ENCODE peak calls at places on chromosomes 3 and 15, in eight cellular contexts. Z is foreskin fibroblast; Y is IMR-90; N is left lung; E is AG10803; P is psoas muscle; A is omental fat pad; M is CD4-positive, alpha-beta T cell. H is an unnamed sample.

GRCh38 chr15:58274885-58275284 is 136.7 kb downstream of the AQP9 start:
- DNase-seq in Z (no peak), Y (no peak), N (no peak), E (no peak), P (no peak), A (no peak), M (no peak), H (no peak)

GRCh38 chr15:77144028-77144427 is 73.1 kb upstream of the TSPAN3 start:
- DNase-seq in Z (peak), Y (peak), N (no peak), E (peak), P (no peak), A (no peak), M (no peak), H (no peak)

GRCh38 chr3:147119346-147119745 is 287.0 kb downstream of the ZIC4 start:
- DNase-seq in Z (peak), Y (no peak), N (no peak), E (peak), P (no peak), A (no peak), M (no peak), H (no peak)

GRCh38 chr3:45664558-45664957 is 24.6 kb upstream of the SACM1L start:
- DNase-seq in Z (no peak), Y (no peak), N (no peak), E (no peak), P (no peak), A (no peak), M (peak), H (no peak)

GRCh38 chr3:62529230-62529629 is 155.9 kb upstream of the FEZF2 start:
- DNase-seq in Z (peak), Y (peak), N (peak), E (peak), P (no peak), A (no peak), M (no peak), H (peak)

GRCh38 chr3:46607603-46608028 is 4.7 kb upstream of the FAM240A start:
- DNase-seq in Z (no peak), Y (no peak), N (no peak), E (peak), P (peak), A (no peak), M (no peak), H (no peak)

GRCh38 chr15:91227062-91227461 is 127.0 kb downstream of the SV2B start:
- DNase-seq in Z (no peak), Y (no peak), N (no peak), E (no peak), P (no peak), A (no peak), M (no peak), H (no peak)

GRCh38 chr3:133941390-133941789 is 45.7 kb upstream of the RAB6B start:
- DNase-seq in Z (peak), Y (peak), N (no peak), E (peak), P (no peak), A (no peak), M (no peak), H (no peak)

GRCh38 chr3:26104856-26105255 is 315.0 kb downstream of the OXSM start:
- DNase-seq in Z (no peak), Y (no peak), N (no peak), E (no peak), P (no peak), A (no peak), M (no peak), H (no peak)

GRCh38 chr3:33629219-33629618 is 88.8 kb downstream of the CLASP2 start:
- DNase-seq in Z (peak), Y (peak), N (no peak), E (no peak), P (no peak), A (no peak), M (no peak), H (no peak)

GRCh38 chr3:43638594-43639447 is 17.0 kb upstream of the ANO10 start:
- DNase-seq in Z (peak), Y (peak), N (peak), E (no peak), P (no peak), A (no peak), M (no peak), H (no peak)

GRCh38 chr3:52121813-52122212 is 32.4 kb downstream of the POC1A start:
- DNase-seq in Z (no peak), Y (no peak), N (no peak), E (no peak), P (no peak), A (no peak), M (no peak), H (no peak)

GRCh38 chr3:16604433-16604832 is 790 bp downstream of the DAZL start:
- DNase-seq in Z (no peak), Y (no peak), N (no peak), E (no peak), P (no peak), A (no peak), M (no peak), H (no peak)

GRCh38 chr3:16608816-16609215 is 3.6 kb upstream of the DAZL start:
- DNase-seq in Z (no peak), Y (no peak), N (no peak), E (no peak), P (no peak), A (no peak), M (no peak), H (no peak)

GRCh38 chr3:16604887-16605602 is at the start of gene DAZL:
- DNase-seq in Z (no peak), Y (no peak), N (no peak), E (no peak), P (no peak), A (no peak), M (no peak), H (no peak)

GRCh38 chr3:16606398-16606797 is 1.2 kb upstream of the DAZL start:
- DNase-seq in Z (no peak), Y (no peak), N (no peak), E (peak), P (no peak), A (no peak), M (no peak), H (no peak)

GRCh38 chr3:16605966-16606365 is 743 bp upstream of the DAZL start:
- DNase-seq in Z (no peak), Y (no peak), N (no peak), E (no peak), P (no peak), A (no peak), M (no peak), H (no peak)
- TF ChIP-seq CTCF in Z (no peak), Y (no peak), N (no peak), E (no peak), P (no peak), A (no peak), M (no peak), H (no peak)

GRCh38 chr3:114175204-114175987 is 3.5 kb downstream of the DRD3 start:
- DNase-seq in Z (no peak), Y (no peak), N (no peak), E (no peak), P (no peak), A (no peak), M (no peak), H (no peak)

GRCh38 chr3:114176890-114177289 is 2.0 kb downstream of the DRD3 start:
- DNase-seq in Z (no peak), Y (no peak), N (no peak), E (no peak), P (no peak), A (no peak), M (no peak), H (no peak)

GRCh38 chr3:114178770-114179368 is at the start of gene DRD3:
- DNase-seq in Z (peak), Y (peak), N (no peak), E (peak), P (no peak), A (no peak), M (no peak), H (no peak)

GRCh38 chr3:114176487-114176886 is 2.4 kb downstream of the DRD3 start:
- DNase-seq in Z (no peak), Y (no peak), N (no peak), E (no peak), P (no peak), A (no peak), M (no peak), H (no peak)

GRCh38 chr3:114179575-114179974 is 723 bp upstream of the DRD3 start:
- DNase-seq in Z (peak), Y (peak), N (no peak), E (peak), P (no peak), A (no peak), M (no peak), H (no peak)
- TF ChIP-seq CTCF in Z (peak), Y (peak), N (no peak), E (peak), P (no peak), A (no peak), M (no peak), H (no peak)

GRCh38 chr3:107411779-107412178 is 34.5 kb downstream of the CCDC54 start:
- DNase-seq in Z (no peak), Y (no peak), N (no peak), E (no peak), P (no peak), A (no peak), M (no peak), H (no peak)
- TF ChIP-seq CTCF in Z (no peak), Y (no peak), N (no peak), E (no peak), P (no peak), A (no peak), M (no peak), H (no peak)

GRCh38 chr15:40931300-40932142 is 2.4 kb downstream of the DLL4 start:
- DNase-seq in Z (no peak), Y (no peak), N (no peak), E (no peak), P (no peak), A (no peak), M (no peak), H (no peak)

GRCh38 chr15:40929730-40930429 is 740 bp downstream of the DLL4 start:
- DNase-seq in Z (peak), Y (peak), N (peak), E (peak), P (peak), A (no peak), M (no peak), H (no peak)

GRCh38 chr15:40932146-40932545 is 3.0 kb downstream of the DLL4 start:
- DNase-seq in Z (no peak), Y (no peak), N (no peak), E (no peak), P (no peak), A (no peak), M (no peak), H (no peak)

GRCh38 chr15:40928975-40929729 is at the start of gene DLL4:
- DNase-seq in Z (peak), Y (peak), N (peak), E (peak), P (peak), A (no peak), M (no peak), H (no peak)

DNA sequence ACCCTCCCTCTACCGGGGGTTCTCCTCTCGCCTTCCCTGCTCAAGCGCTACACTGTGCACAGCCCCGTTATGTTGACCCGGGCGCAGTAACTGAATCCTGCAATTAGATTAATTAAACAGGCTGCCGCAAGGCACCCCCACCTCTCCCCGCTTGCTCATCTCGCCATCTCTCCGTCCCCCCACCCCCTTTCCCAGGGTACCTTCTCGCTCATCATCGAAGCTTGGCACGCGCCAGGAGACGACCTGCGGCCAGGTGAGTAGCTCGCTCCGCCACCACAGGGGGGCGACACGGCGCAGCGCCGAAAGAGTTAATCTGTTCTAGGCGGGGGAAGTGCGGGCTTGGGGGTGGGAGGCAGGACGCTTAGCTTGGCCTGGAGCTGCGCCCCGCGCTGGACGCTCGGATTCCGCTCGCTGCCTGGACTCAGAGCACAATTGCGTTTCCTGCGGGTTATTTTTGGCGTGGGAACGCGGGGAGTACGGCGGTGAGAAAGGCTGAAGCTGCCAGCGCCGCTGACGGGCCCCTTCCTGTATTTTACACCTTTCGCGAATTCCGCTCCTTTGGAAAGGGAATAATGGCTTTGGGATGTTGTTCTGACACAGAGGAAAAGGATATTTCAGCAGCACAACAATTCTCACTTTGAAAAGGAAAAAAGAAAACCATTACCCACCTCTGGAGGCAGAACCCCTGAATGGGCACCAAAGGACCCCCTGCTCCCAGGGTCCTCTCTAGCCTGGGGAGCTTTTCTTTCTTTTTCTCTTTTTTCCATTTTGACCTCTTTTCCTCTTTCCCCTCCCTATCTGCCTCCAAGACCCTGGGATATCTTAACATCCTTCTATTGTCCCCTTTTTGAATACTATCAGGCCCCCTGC is 1.5 kb downstream of the DLL4 start:
- DNase-seq in Z (peak), Y (peak), N (peak), E (no peak), P (peak), A (no peak), M (no peak), H (peak)
- TF ChIP-seq CTCF in Z (peak), Y (peak), N (peak), E (no peak), P (peak), A (no peak), M (peak), H (peak)

GRCh38 chr3:115077501-115078250 is 69.4 kb downstream of the ZBTB20 start:
- DNase-seq in Z (no peak), Y (peak), N (no peak), E (no peak), P (no peak), A (no peak), M (no peak), H (no peak)

GRCh38 chr3:115085197-115085865 is 61.8 kb downstream of the ZBTB20 start:
- DNase-seq in Z (peak), Y (no peak), N (no peak), E (peak), P (no peak), A (no peak), M (no peak), H (no peak)

GRCh38 chr3:115084686-115085085 is 62.4 kb downstream of the ZBTB20 start:
- DNase-seq in Z (no peak), Y (no peak), N (no peak), E (no peak), P (no peak), A (no peak), M (no peak), H (no peak)

GRCh38 chr3:115086379-115086778 is 60.7 kb downstream of the ZBTB20 start:
- DNase-seq in Z (no peak), Y (no peak), N (no peak), E (no peak), P (no peak), A (no peak), M (no peak), H (no peak)

DNA sequence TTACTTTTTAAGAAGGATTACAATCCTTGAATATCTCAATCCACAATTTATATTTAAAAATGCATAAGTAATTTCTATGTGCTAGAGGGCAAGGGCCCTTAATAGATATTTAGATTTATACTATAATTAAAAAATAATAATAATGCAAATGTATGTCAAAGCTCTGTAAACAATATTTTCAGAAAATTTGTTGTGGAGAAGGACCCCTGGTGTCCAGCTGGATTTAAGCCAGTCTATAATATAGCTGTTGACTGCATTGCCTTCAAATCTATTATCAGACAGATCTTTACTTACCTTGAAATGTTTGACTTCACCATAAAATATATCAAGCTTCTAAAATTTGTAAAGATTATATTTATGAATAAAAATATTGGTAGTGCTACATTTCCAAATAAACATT is 65.6 kb downstream of the ZBTB20 start:
- DNase-seq in Z (no peak), Y (no peak), N (no peak), E (no peak), P (no peak), A (no peak), M (no peak), H (no peak)
- TF ChIP-seq CTCF in Z (no peak), Y (no peak), N (no peak), E (no peak), P (no peak), A (no peak), M (no peak), H (no peak)

DNA sequence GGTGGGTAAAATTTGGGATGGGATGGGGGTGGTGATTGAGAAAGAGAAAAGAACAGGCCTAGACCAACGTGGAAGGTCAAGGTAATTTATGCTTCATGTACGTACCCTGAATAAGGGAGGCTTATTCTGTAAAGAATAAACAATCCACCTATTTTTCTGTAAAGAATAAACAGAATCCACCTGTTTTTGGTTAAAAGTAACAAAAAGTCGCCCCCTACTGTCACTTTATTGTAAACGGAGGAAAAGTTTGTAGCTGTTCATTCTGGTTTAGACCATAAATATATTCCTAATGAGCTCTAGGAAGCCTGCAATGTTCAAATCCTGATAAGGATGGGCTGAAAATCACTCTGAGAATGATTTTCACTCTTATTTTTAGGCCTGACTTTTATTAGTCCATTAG is 23.5 kb upstream of the SQOR start:
- DNase-seq in Z (peak), Y (no peak), N (no peak), E (no peak), P (no peak), A (no peak), M (no peak), H (no peak)
- TF ChIP-seq CTCF in Z (peak), Y (peak), N (peak), E (peak), P (peak), A (no peak), M (peak), H (peak)

GRCh38 chr15:66306381-66306780 is 13.0 kb downstream of the DIS3L start:
- DNase-seq in Z (no peak), Y (no peak), N (no peak), E (no peak), P (no peak), A (no peak), M (no peak), H (no peak)

GRCh38 chr15:66298803-66299251 is 5.5 kb downstream of the DIS3L start:
- DNase-seq in Z (peak), Y (no peak), N (no peak), E (peak), P (no peak), A (no peak), M (no peak), H (no peak)

DNA sequence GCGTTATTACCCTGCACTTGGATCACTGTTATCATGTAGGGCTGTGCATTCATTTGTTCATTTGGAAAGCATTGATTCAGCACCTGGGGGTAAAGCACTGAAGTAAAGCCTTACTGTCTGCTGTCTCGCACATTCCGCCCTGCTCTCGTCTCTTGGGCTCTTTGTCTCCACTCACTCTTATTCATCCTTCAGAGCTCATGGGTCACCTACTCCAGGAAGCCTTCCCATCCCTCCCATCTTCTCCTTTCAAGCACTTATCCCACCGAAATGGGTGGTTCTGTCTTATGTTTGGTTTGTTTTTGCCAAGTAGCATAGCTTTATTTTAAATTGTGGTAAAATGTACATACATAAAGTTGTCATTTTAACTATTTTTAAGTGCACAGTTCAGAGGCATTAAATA is 9.1 kb downstream of the DIS3L start:
- DNase-seq in Z (no peak), Y (no peak), N (no peak), E (no peak), P (no peak), A (no peak), M (no peak), H (no peak)
- TF ChIP-seq CTCF in Z (no peak), Y (no peak), N (no peak), E (no peak), P (no peak), A (no peak), M (no peak), H (no peak)

GRCh38 chr3:173902401-173902800 is 504.9 kb downstream of the NLGN1 start:
- DNase-seq in Z (no peak), Y (no peak), N (no peak), E (no peak), P (no peak), A (no peak), M (no peak), H (no peak)

GRCh38 chr3:173897631-173898030 is 500.1 kb downstream of the NLGN1 start:
- DNase-seq in Z (no peak), Y (no peak), N (no peak), E (no peak), P (no peak), A (no peak), M (no peak), H (no peak)

DNA sequence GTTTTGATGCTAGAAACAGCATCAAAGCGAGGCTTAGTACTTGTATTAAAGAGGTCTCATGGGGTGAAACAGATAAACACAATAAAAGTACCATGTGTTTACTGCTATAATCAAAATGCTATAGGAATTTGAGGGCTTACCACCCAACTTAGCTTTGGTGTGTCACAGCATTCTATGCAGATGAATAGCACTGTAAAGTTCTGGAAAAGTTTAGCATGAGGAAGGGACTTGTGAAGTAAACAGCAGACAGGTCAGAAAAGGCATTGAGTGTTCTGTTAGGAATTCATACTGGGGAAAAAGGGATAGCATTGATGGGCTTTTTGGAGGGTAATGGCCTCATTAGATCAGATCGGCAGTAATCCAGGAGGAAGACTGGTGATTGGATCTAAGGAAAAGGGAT is 505.3 kb downstream of the NLGN1 start:
- DNase-seq in Z (peak), Y (peak), N (no peak), E (peak), P (no peak), A (no peak), M (no peak), H (no peak)
- TF ChIP-seq CTCF in Z (no peak), Y (no peak), N (no peak), E (no peak), P (no peak), A (no peak), M (no peak), H (no peak)

DNA sequence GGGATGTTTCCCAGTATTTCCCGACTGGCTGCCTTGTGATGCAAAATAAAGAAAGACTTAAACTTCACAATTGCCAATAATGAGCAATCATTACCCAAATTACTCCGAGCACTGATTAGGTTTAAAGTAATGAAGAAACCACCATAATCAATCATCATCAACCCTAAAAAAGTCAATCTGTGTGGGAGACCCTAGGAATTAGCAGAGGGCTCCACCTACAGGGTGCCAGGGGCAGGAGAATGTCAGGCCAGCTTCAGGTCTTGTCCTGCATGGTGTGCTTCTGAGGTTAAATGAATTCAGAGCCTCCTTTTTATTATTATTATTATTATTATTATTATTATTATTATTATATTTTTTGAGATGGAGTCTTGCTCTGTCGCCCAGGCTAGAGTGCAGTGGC is 478.0 kb upstream of the ARRDC4 start:
- DNase-seq in Z (no peak), Y (no peak), N (no peak), E (no peak), P (no peak), A (no peak), M (no peak), H (no peak)
- TF ChIP-seq CTCF in Z (no peak), Y (no peak), N (no peak), E (no peak), P (no peak), A (no peak), M (no peak), H (no peak)